ENCODE peak calls at places on chromosomes 1 and 21, in five cellular contexts. One of them, this sample, is unnamed. For H3K36me3, the result is how much of the 10 kb centered on the place peaks cover.

GRCh38 chr1:24201941-24202440 is 14.9 kb upstream of the IFNLR1 start:
- DNase-seq in thoracic aorta: peak
- DNase-seq in testis: peak
- DNase-seq in Peyer's patch: peak
- DNase-seq in body of pancreas: peak
- DNase-seq in this sample: peak

GRCh38 chr1:67013573-67013972 is 40.4 kb downstream of the SLC35D1 start:
- DNase-seq in thoracic aorta: no peak
- DNase-seq in testis: no peak
- DNase-seq in Peyer's patch: no peak
- DNase-seq in body of pancreas: no peak
- DNase-seq in this sample: peak

GRCh38 chr1:213095467-213095866 is 44.4 kb downstream of the RPS6KC1 start:
- DNase-seq in thoracic aorta: no peak
- DNase-seq in testis: no peak
- DNase-seq in Peyer's patch: no peak
- DNase-seq in body of pancreas: no peak
- DNase-seq in this sample: no peak

GRCh38 chr1:147169840-147170674 is 2.2 kb downstream of the PRKAB2 start:
- DNase-seq in thoracic aorta: no peak
- DNase-seq in testis: no peak
- DNase-seq in Peyer's patch: no peak
- DNase-seq in body of pancreas: no peak
- DNase-seq in this sample: no peak

GRCh38 chr21:31870472-31870871 is 2.3 kb upstream of the HUNK start:
- DNase-seq in thoracic aorta: no peak
- DNase-seq in testis: no peak
- DNase-seq in Peyer's patch: no peak
- DNase-seq in body of pancreas: no peak
- DNase-seq in this sample: no peak

GRCh38 chr1:154720328-154721301 is 112.6 kb upstream of the ADAR start:
- DNase-seq in thoracic aorta: no peak
- DNase-seq in testis: no peak
- DNase-seq in Peyer's patch: no peak
- DNase-seq in body of pancreas: no peak
- DNase-seq in this sample: no peak

GRCh38 chr1:207007352-207008033 is 25.1 kb downstream of the C1orf116 start:
- DNase-seq in thoracic aorta: no peak
- DNase-seq in testis: peak
- DNase-seq in Peyer's patch: no peak
- DNase-seq in body of pancreas: peak
- DNase-seq in this sample: peak

GRCh38 chr1:40694353-40694874 is 2.9 kb downstream of the NFYC start:
- DNase-seq in thoracic aorta: no peak
- DNase-seq in testis: no peak
- DNase-seq in Peyer's patch: no peak
- DNase-seq in body of pancreas: no peak
- DNase-seq in this sample: no peak

GRCh38 chr1:2030076-2030870 is 11.1 kb downstream of the GABRD start:
- DNase-seq in thoracic aorta: no peak
- DNase-seq in testis: no peak
- DNase-seq in Peyer's patch: no peak
- DNase-seq in body of pancreas: no peak
- DNase-seq in this sample: no peak

GRCh38 chr1:34871443-34872132 is 12.0 kb upstream of the SMIM12 start:
- DNase-seq in thoracic aorta: no peak
- DNase-seq in testis: peak
- DNase-seq in Peyer's patch: no peak
- DNase-seq in body of pancreas: no peak
- DNase-seq in this sample: no peak

GRCh38 chr1:79797487-79797886 is 791.0 kb upstream of the ADGRL4 start:
- DNase-seq in thoracic aorta: no peak
- DNase-seq in testis: no peak
- DNase-seq in Peyer's patch: no peak
- DNase-seq in body of pancreas: no peak
- DNase-seq in this sample: no peak

GRCh38 chr1:164588388-164589341 is 29.7 kb downstream of the PBX1 start:
- DNase-seq in thoracic aorta: no peak
- DNase-seq in testis: peak
- DNase-seq in Peyer's patch: peak
- DNase-seq in body of pancreas: peak
- DNase-seq in this sample: no peak

GRCh38 chr1:241902376-241903067 is 54.5 kb downstream of the EXO1 start:
- DNase-seq in thoracic aorta: no peak
- DNase-seq in testis: no peak
- DNase-seq in Peyer's patch: no peak
- DNase-seq in body of pancreas: no peak
- DNase-seq in this sample: no peak

GRCh38 chr1:77889671-77890070 is 1.2 kb downstream of the NEXN start:
- DNase-seq in thoracic aorta: no peak
- DNase-seq in testis: no peak
- DNase-seq in Peyer's patch: no peak
- DNase-seq in body of pancreas: peak
- DNase-seq in this sample: no peak

GRCh38 chr1:47852006-47852686 is 145.0 kb downstream of the TRABD2B start:
- DNase-seq in thoracic aorta: no peak
- DNase-seq in testis: no peak
- DNase-seq in Peyer's patch: peak
- DNase-seq in body of pancreas: peak
- DNase-seq in this sample: no peak

GRCh38 chr21:40210251-40210650 is 343.0 kb downstream of the PCP4 start:
- DNase-seq in thoracic aorta: no peak
- DNase-seq in testis: no peak
- DNase-seq in Peyer's patch: no peak
- DNase-seq in body of pancreas: no peak
- DNase-seq in this sample: no peak

GRCh38 chr1:234544094-234544579 is 65.2 kb upstream of the TARBP1 start:
- DNase-seq in thoracic aorta: peak
- DNase-seq in testis: peak
- DNase-seq in Peyer's patch: peak
- DNase-seq in body of pancreas: peak
- DNase-seq in this sample: peak

GRCh38 chr21:42460391-42461184 is 35.4 kb downstream of the RSPH1 start:
- DNase-seq in thoracic aorta: no peak
- DNase-seq in testis: no peak
- DNase-seq in Peyer's patch: peak
- DNase-seq in body of pancreas: peak
- DNase-seq in this sample: no peak

GRCh38 chr1:46618746-46619415 is 2.3 kb upstream of the MOB3C start:
- DNase-seq in thoracic aorta: no peak
- DNase-seq in testis: no peak
- DNase-seq in Peyer's patch: peak
- DNase-seq in body of pancreas: no peak
- DNase-seq in this sample: no peak

GRCh38 chr1:17636612-17637011 is 97.1 kb downstream of the ARHGEF10L start:
- DNase-seq in thoracic aorta: no peak
- DNase-seq in testis: no peak
- DNase-seq in Peyer's patch: no peak
- DNase-seq in body of pancreas: no peak
- DNase-seq in this sample: no peak

GRCh38 chr1:165169028-165169427 is 187.5 kb downstream of the LMX1A start:
- DNase-seq in thoracic aorta: no peak
- DNase-seq in testis: no peak
- DNase-seq in Peyer's patch: no peak
- DNase-seq in body of pancreas: no peak
- DNase-seq in this sample: peak

GRCh38 chr1:6235302-6235680 is 473 bp downstream of the ICMT start:
- DNase-seq in thoracic aorta: no peak
- DNase-seq in testis: no peak
- DNase-seq in Peyer's patch: peak
- DNase-seq in body of pancreas: no peak
- DNase-seq in this sample: no peak

GRCh38 chr1:110780600-110781484 is 92.1 kb upstream of the CD53 start:
- DNase-seq in thoracic aorta: peak
- DNase-seq in testis: peak
- DNase-seq in Peyer's patch: peak
- DNase-seq in body of pancreas: peak
- DNase-seq in this sample: peak

GRCh38 chr1:175646439-175647209 is 96.8 kb downstream of the TNR start:
- DNase-seq in thoracic aorta: no peak
- DNase-seq in testis: no peak
- DNase-seq in Peyer's patch: no peak
- DNase-seq in body of pancreas: no peak
- DNase-seq in this sample: no peak

GRCh38 chr1:10152709-10153284 is 57.6 kb upstream of the KIF1B start:
- DNase-seq in thoracic aorta: peak
- DNase-seq in testis: peak
- DNase-seq in Peyer's patch: peak
- DNase-seq in body of pancreas: peak
- DNase-seq in this sample: no peak

GRCh38 chr21:32356874-32357395 is 35.9 kb downstream of the URB1 start:
- DNase-seq in thoracic aorta: no peak
- DNase-seq in testis: no peak
- DNase-seq in Peyer's patch: no peak
- DNase-seq in body of pancreas: no peak
- DNase-seq in this sample: no peak

GRCh38 chr1:85650645-85651044 is 57.6 kb downstream of the ZNHIT6 start:
- DNase-seq in thoracic aorta: no peak
- DNase-seq in testis: no peak
- DNase-seq in Peyer's patch: no peak
- DNase-seq in body of pancreas: no peak
- DNase-seq in this sample: no peak

GRCh38 chr1:72397786-72398185 is 115.4 kb upstream of the NEGR1 start:
- DNase-seq in thoracic aorta: no peak
- DNase-seq in testis: peak
- DNase-seq in Peyer's patch: no peak
- DNase-seq in body of pancreas: no peak
- DNase-seq in this sample: no peak

GRCh38 chr1:206700445-206701036 is 15.8 kb downstream of the MAPKAPK2 start:
- DNase-seq in thoracic aorta: no peak
- DNase-seq in testis: no peak
- DNase-seq in Peyer's patch: no peak
- DNase-seq in body of pancreas: no peak
- DNase-seq in this sample: no peak

GRCh38 chr1:25773441-25774125 is 26.4 kb upstream of the SELENON start:
- DNase-seq in thoracic aorta: no peak
- DNase-seq in testis: no peak
- DNase-seq in Peyer's patch: peak
- DNase-seq in body of pancreas: peak
- DNase-seq in this sample: peak

GRCh38 chr21:44291936-44292811 is 6.5 kb downstream of the AIRE start:
- DNase-seq in thoracic aorta: no peak
- DNase-seq in testis: no peak
- DNase-seq in Peyer's patch: no peak
- DNase-seq in body of pancreas: no peak
- DNase-seq in this sample: no peak

GRCh38 chr1:3610823-3611169 is 512 bp downstream of the MEGF6 start:
- DNase-seq in thoracic aorta: no peak
- DNase-seq in testis: no peak
- DNase-seq in Peyer's patch: no peak
- DNase-seq in body of pancreas: no peak
- DNase-seq in this sample: no peak

GRCh38 chr1:196317535-196318522 is 290.4 kb downstream of the KCNT2 start:
- DNase-seq in thoracic aorta: no peak
- DNase-seq in testis: peak
- DNase-seq in Peyer's patch: no peak
- DNase-seq in body of pancreas: no peak
- DNase-seq in this sample: no peak

GRCh38 chr1:234595899-234596298 is 14.1 kb downstream of the IRF2BP2 start:
- DNase-seq in thoracic aorta: no peak
- DNase-seq in testis: no peak
- DNase-seq in Peyer's patch: no peak
- DNase-seq in body of pancreas: no peak
- DNase-seq in this sample: no peak

GRCh38 chr21:26842300-26842699 is 2.9 kb downstream of the ADAMTS1 start:
- DNase-seq in thoracic aorta: no peak
- DNase-seq in testis: no peak
- DNase-seq in Peyer's patch: no peak
- DNase-seq in body of pancreas: no peak
- DNase-seq in this sample: no peak

GRCh38 chr21:45030637-45031218 is 43.7 kb upstream of the ADARB1 start:
- DNase-seq in thoracic aorta: no peak
- DNase-seq in testis: no peak
- DNase-seq in Peyer's patch: peak
- DNase-seq in body of pancreas: no peak
- DNase-seq in this sample: no peak

GRCh38 chr1:44501022-44501910 is 96.2 kb downstream of the RNF220 start:
- DNase-seq in thoracic aorta: no peak
- DNase-seq in testis: no peak
- DNase-seq in Peyer's patch: no peak
- DNase-seq in body of pancreas: no peak
- DNase-seq in this sample: no peak

GRCh38 chr1:93907718-93908117 is 1.5 kb downstream of the GCLM start:
- DNase-seq in thoracic aorta: no peak
- DNase-seq in testis: no peak
- DNase-seq in Peyer's patch: no peak
- DNase-seq in body of pancreas: peak
- DNase-seq in this sample: no peak
- H3K4me3 ChIP-seq in thoracic aorta: peak
- H3K4me3 ChIP-seq in testis: no peak
- H3K4me3 ChIP-seq in Peyer's patch: peak
- H3K4me3 ChIP-seq in body of pancreas: no peak
- H3K4me3 ChIP-seq in this sample: peak

DNA sequence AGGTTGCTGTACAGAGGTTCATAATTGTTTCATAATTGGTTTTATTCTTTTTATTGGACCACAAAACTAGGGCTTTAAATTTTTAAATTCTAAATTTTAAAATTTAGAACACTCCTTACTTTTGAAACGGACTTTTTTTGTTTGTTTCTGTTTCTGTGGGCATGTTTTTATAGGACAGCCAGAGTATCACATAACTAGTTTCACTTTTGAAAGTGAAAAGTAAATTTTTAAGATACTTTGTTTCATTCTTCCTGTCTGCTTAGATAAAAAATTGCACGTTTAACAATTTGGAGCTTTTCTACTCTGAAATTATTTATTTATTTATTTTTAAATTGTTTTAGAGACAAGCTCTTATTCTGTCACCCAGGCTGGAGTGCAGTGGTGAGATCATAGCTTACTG is 29.7 kb downstream of the MDM4 start:
- DNase-seq in thoracic aorta: no peak
- DNase-seq in testis: no peak
- DNase-seq in Peyer's patch: no peak
- DNase-seq in body of pancreas: no peak
- DNase-seq in this sample: no peak
- TF ChIP-seq CTCF in thoracic aorta: no peak
- TF ChIP-seq CTCF in testis: no peak
- TF ChIP-seq CTCF in Peyer's patch: no peak
- TF ChIP-seq CTCF in body of pancreas: no peak
- TF ChIP-seq CTCF in this sample: no peak

GRCh38 chr1:32184639-32185038 is 5.2 kb downstream of the TXLNA start:
- DNase-seq in thoracic aorta: no peak
- DNase-seq in testis: no peak
- DNase-seq in Peyer's patch: no peak
- DNase-seq in body of pancreas: no peak
- DNase-seq in this sample: no peak
- H3K36me3 ChIP-seq in thoracic aorta: under half
- H3K36me3 ChIP-seq in testis: under half
- H3K36me3 ChIP-seq in Peyer's patch: half or more
- H3K36me3 ChIP-seq in body of pancreas: under half
- H3K36me3 ChIP-seq in this sample: under half

DNA sequence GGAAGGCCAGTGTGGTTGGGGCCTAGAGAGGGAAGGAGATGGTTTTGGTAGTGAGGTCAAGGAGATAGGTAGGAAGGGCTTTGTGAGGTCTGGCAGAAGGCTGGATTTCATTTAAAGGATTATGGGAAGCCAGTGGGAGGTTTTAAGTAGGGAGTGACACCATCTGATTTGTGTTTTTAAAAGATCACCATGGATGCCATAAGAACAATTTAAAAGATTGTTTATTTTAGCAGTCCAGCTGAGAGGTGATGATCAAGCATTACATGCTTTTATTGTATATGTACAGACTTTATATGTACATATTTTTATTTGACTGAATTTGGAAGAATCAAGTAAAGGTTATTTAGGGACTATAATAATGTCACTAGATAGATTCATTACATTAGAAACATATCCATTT is 26.4 kb downstream of the RGL1 start:
- DNase-seq in thoracic aorta: no peak
- DNase-seq in testis: no peak
- DNase-seq in Peyer's patch: no peak
- DNase-seq in body of pancreas: no peak
- DNase-seq in this sample: no peak
- H3K4me3 ChIP-seq in thoracic aorta: no peak
- H3K4me3 ChIP-seq in testis: no peak
- H3K4me3 ChIP-seq in Peyer's patch: no peak
- H3K4me3 ChIP-seq in body of pancreas: no peak
- H3K4me3 ChIP-seq in this sample: no peak

This sample was measured in kidney epithelial cell.